ENCODE peak calls at places on chromosomes 5 and 9, in four cellular contexts. W is mesothelial cell of epicardium, V is ovary, G is A673. D is an unnamed sample.
A peak's percentile ranks its signal among the peaks of the same experiment; 100 is the strongest.

GRCh38 chr5:21802869-21803490 is 1050.2 kb downstream of the CDH12 start:
- DNase-seq in W (no peak), V (no peak), G (peak; percentile 61), D (no peak)

GRCh38 chr9:69249337-69249736 is 75.3 kb downstream of the TJP2 start:
- DNase-seq in W (no peak), V (no peak), G (peak; percentile 2), D (no peak)

GRCh38 chr9:117516676-117517632 is 102.1 kb upstream of the ASTN2 start:
- DNase-seq in W (no peak), V (no peak), G (no peak), D (no peak)

GRCh38 chr5:67021031-67021430 is 175.6 kb downstream of the CD180 start:
- DNase-seq in W (no peak), V (no peak), G (no peak), D (no peak)

GRCh38 chr9:4297795-4298254 is 2.0 kb downstream of the GLIS3 start:
- DNase-seq in W (peak; percentile 70), V (peak; percentile 89), G (peak; percentile 70), D (peak; percentile 80)

GRCh38 chr5:150612405-150612804 is 28.1 kb upstream of the SYNPO start:
- DNase-seq in W (no peak), V (no peak), G (no peak), D (no peak)

GRCh38 chr5:151683936-151684586 is 2.7 kb downstream of the SPARC start:
- DNase-seq in W (no peak), V (no peak), G (no peak), D (no peak)

GRCh38 chr9:2241461-2241874 is 226.3 kb downstream of the SMARCA2 start:
- DNase-seq in W (peak; percentile 67), V (peak; percentile 61), G (no peak), D (peak; percentile 34)

GRCh38 chr9:20689833-20690232 is 5.8 kb downstream of the FOCAD start:
- DNase-seq in W (no peak), V (no peak), G (no peak), D (no peak)

GRCh38 chr5:1666812-1667588 is 132.6 kb downstream of the MRPL36 start:
- DNase-seq in W (peak; percentile 91), V (peak; percentile 71), G (peak; percentile 77), D (peak; percentile 92)

GRCh38 chr5:18772475-18772874 is 1138.2 kb downstream of the TAF11L14 start:
- DNase-seq in W (no peak), V (no peak), G (no peak), D (no peak)

GRCh38 chr5:62093981-62094380 is 212.0 kb upstream of the KIF2A start:
- DNase-seq in W (peak; percentile 49), V (no peak), G (peak; percentile 53), D (no peak)

GRCh38 chr5:93058309-93058708 is 522.7 kb downstream of the NR2F1-AS1 start:
- DNase-seq in W (no peak), V (no peak), G (no peak), D (no peak)

GRCh38 chr9:96420468-96421219 is 2.5 kb upstream of the ZNF367 start:
- DNase-seq in W (no peak), V (no peak), G (peak; percentile 61), D (no peak)

GRCh38 chr5:14737309-14737708 is 72.8 kb downstream of the OTULIN start:
- DNase-seq in W (no peak), V (no peak), G (no peak), D (no peak)

GRCh38 chr5:144060598-144060997 is 109.9 kb downstream of the YIPF5 start:
- DNase-seq in W (no peak), V (no peak), G (no peak), D (no peak)

GRCh38 chr9:11159318-11159862 is 546.6 kb upstream of the PTPRD start:
- DNase-seq in W (no peak), V (no peak), G (no peak), D (no peak)

GRCh38 chr9:92342825-92343488 is 17.2 kb downstream of the CENPP start:
- DNase-seq in W (no peak), V (no peak), G (no peak), D (no peak)
- TF ChIP-seq CTCF in W (peak; percentile 40), V (peak; percentile 50), G (peak; percentile 46), D (no peak)

DNA sequence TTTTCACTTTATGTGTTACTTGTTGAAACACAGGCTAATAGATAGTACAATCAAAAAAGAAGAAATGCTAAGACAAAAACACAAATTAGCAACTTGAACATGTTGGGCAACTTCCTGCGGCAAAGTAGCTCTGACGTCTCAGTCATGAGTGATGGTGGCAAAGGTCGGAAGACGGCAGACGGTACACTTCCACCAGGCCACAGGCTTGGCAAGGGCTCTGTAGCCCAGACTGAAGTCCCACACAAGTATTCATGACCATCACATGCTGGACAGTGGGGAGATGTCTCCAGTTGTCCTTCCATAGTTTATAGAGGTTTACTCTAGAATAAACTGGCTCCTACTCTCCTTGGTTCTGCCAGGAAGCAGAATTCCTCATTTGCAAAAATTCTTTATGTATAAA is 831.3 kb downstream of the MTRR start:
- DNase-seq in W (no peak), V (no peak), G (no peak), D (no peak)
- TF ChIP-seq CTCF in W (no peak), V (no peak), G (no peak), D (no peak)

GRCh38 chr5:55066278-55066677 is 36.2 kb upstream of the GZMA start:
- DNase-seq in W (no peak), V (no peak), G (no peak), D (no peak)
- TF ChIP-seq CTCF in W (no peak), V (no peak), G (no peak), D (no peak)

GRCh38 chr5:178165585-178165984 is 11.9 kb upstream of the NHP2 start:
- DNase-seq in W (no peak), V (no peak), G (no peak), D (no peak)

GRCh38 chr5:178162481-178162880 is 8.8 kb upstream of the NHP2 start:
- DNase-seq in W (no peak), V (no peak), G (no peak), D (no peak)

GRCh38 chr5:178160176-178160575 is 6.5 kb upstream of the NHP2 start:
- DNase-seq in W (no peak), V (no peak), G (no peak), D (no peak)

GRCh38 chr5:178163772-178164735 is 10.4 kb upstream of the NHP2 start:
- DNase-seq in W (peak; percentile 96), V (peak; percentile 88), G (peak; percentile 84), D (peak; percentile 88)
- TF ChIP-seq CTCF in W (peak; percentile 92), V (peak; percentile 92), G (peak; percentile 93), D (peak; percentile 99)

DNA sequence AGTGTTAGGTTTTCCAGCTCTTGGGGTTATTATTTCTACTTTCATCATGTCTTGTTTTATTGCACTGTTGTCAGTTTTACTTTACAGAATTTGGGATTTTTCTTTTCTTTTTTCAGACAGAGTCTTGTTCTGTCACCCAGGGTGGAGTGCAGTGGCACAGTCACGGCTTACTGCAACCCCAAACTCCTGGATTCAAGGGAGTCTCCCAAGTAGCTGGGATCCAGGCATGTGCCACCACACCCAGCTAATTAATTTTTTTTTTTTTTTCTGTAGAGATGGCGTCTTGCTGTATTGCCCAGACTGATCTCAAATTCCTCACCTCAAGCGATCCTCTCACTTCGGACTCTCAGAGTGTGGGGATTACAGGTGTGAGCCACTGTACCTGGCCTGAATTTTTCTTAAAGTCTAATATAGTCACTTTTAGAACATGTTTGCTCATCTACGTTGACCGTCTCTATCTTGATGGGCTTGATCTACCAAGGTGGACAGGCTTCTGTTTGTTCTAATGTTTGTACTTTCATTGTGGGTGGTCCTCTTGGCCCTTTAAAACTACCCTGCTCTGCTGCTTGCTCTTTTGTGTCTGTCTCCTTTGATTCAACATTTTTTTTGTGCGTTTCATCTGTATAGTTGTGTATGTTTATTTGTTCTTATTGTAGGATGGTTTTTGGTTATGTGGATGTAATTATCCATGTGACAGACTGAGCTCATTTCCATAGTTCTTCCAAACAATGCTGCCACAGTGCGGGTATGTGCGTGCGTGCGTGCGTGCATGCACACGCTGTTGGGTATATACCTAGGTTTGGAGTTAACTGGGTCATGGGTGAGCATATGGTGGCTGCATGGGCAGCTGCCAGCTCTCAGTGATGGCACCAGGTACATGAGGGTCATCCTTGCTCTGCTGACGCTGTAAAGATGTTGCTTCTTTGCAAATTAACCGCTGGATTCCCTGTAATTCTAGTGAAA is 18.1 kb downstream of the PRRC2B start:
- DNase-seq in W (no peak), V (no peak), G (no peak), D (no peak)
- TF ChIP-seq CTCF in W (no peak), V (no peak), G (no peak), D (no peak)

GRCh38 chr5:79011219-79011836 is 26.2 kb upstream of the ARSB start:
- DNase-seq in W (no peak), V (no peak), G (no peak), D (no peak)
- TF ChIP-seq CTCF in W (no peak), V (no peak), G (peak; percentile 14), D (peak; percentile 9)

DNA sequence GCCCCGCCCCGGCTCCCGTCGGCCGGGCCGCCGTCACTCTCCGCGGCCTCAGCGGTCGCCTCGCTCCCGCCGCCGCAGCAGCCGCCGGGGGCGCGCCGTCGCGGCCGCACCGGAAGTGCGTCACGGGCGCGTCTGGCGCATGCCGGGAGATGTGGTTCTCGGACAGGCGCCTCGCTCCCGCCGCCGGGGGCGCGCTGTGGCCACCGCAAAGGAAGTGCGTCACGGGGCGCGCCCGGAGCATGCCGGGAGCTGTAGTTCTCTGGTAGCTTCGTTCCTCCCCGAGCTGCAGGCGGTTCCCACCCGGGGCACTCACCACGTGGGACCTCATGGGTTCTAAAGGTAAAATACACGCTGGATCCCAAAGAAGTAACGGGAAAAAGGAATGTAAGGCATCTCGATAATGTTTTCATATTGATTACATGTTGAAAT is at the start of gene UBAC1:
- DNase-seq in W (peak; percentile 94), V (peak; percentile 97), G (peak; percentile 98), D (peak; percentile 88)
- TF ChIP-seq CTCF in W (no peak), V (peak; percentile 78), G (peak; percentile 13), D (peak; percentile 46)

GRCh38 chr5:136079195-136079985 is 50.6 kb downstream of the TGFBI start:
- DNase-seq in W (no peak), V (peak; percentile 42), G (no peak), D (no peak)
- TF ChIP-seq CTCF in W (no peak), V (no peak), G (no peak), D (no peak)

GRCh38 chr5:140358738-140359310 is 1.2 kb upstream of the SLC4A9 start:
- DNase-seq in W (no peak), V (no peak), G (peak; percentile 68), D (no peak)
- TF ChIP-seq CTCF in W (no peak), V (no peak), G (peak; percentile 60), D (peak; percentile 51)

GRCh38 chr5:135444360-135444759 is 2.8 kb downstream of the DCANP1 start:
- DNase-seq in W (peak; percentile 36), V (no peak), G (no peak), D (no peak)
- TF ChIP-seq CTCF in W (no peak), V (no peak), G (no peak), D (no peak)

D was measured in progenitor cell of endocrine pancreas.